ENCODE peak calls at places on chromosomes 7 and 10, in five cellular contexts. D is IMR-90, Z is sigmoid colon, U is tibial artery, G is neural progenitor cell. T is an unnamed sample. For H3K36me3, the result is how much of the 10 kb centered on the place peaks cover.

GRCh38 chr10:18162021-18162631 is 21.9 kb downstream of the CACNB2 start:
- DNase-seq in D (no peak), Z (no peak), U (no peak), G (no peak), T (no peak)

GRCh38 chr10:49117366-49117905 is 2.1 kb upstream of the VSTM4 start:
- DNase-seq in D (no peak), Z (no peak), U (no peak), G (no peak), T (no peak)

GRCh38 chr7:21939136-21939857 is 6.4 kb downstream of the CDCA7L start:
- DNase-seq in D (no peak), Z (no peak), U (no peak), G (no peak), T (no peak)

GRCh38 chr10:60708666-60709065 is 69.6 kb upstream of the CDK1 start:
- DNase-seq in D (no peak), Z (no peak), U (no peak), G (no peak), T (no peak)

GRCh38 chr10:119274519-119275045 is 67.2 kb downstream of the GRK5 start:
- DNase-seq in D (no peak), Z (no peak), U (no peak), G (no peak), T (no peak)

GRCh38 chr7:92614586-92615237 is 24.5 kb upstream of the FAM133B start:
- DNase-seq in D (peak), Z (no peak), U (no peak), G (no peak), T (no peak)

GRCh38 chr10:113780681-113781250 is 29.3 kb downstream of the PLEKHS1 start:
- DNase-seq in D (no peak), Z (no peak), U (no peak), G (no peak), T (no peak)

GRCh38 chr7:37853468-37853867 is 5.1 kb downstream of the NME8 start:
- DNase-seq in D (no peak), Z (no peak), U (no peak), G (no peak), T (no peak)

GRCh38 chr10:123013456-123014419 is 4.9 kb downstream of the ACADSB start:
- DNase-seq in D (no peak), Z (no peak), U (no peak), G (no peak), T (no peak)

DNA sequence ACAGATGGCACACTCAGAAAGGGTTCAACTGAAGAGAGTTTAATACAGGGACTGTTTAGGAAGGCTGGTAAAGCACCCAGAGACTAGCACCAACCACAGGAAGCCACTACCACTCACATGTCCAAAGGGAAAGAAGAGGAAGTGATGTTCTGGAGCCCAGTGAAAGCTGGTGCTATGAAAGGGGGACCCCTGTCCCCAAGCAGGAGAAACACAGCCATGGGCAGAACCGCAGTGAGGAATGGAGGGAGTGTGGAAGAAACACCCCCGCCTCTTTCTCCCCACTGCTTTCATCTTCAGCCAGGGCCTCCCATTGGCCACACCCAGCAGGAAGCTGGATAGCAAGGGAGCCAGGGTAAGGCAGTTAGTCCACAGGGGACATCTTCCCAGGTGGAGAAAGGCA is 3.2 kb upstream of the VSIR start:
- DNase-seq in D (no peak), Z (no peak), U (no peak), G (no peak), T (no peak)
- TF ChIP-seq CTCF in D (no peak), Z (no peak), U (no peak), G (no peak), T (no peak)

GRCh38 chr10:26939290-26939956 is 78.7 kb upstream of the ABI1 start:
- DNase-seq in D (no peak), Z (no peak), U (no peak), G (no peak), T (no peak)

GRCh38 chr10:26939957-26940354 is 79.2 kb upstream of the ABI1 start:
- DNase-seq in D (no peak), Z (no peak), U (no peak), G (no peak), T (no peak)

GRCh38 chr10:26938578-26938977 is 77.8 kb upstream of the ABI1 start:
- DNase-seq in D (no peak), Z (no peak), U (no peak), G (no peak), T (no peak)

GRCh38 chr10:26937371-26937770 is 76.6 kb upstream of the ABI1 start:
- DNase-seq in D (no peak), Z (no peak), U (no peak), G (no peak), T (no peak)
- H3K36me3 ChIP-seq in D (under half), Z (under half), U (under half), G (under half), T (under half)

GRCh38 chr7:130895006-130895750 is 161.2 kb upstream of the KLF14 start:
- DNase-seq in D (no peak), Z (no peak), U (no peak), G (no peak), T (no peak)
- H3K27ac ChIP-seq in D (peak), Z (peak), U (peak), G (no peak), T (peak)

DNA sequence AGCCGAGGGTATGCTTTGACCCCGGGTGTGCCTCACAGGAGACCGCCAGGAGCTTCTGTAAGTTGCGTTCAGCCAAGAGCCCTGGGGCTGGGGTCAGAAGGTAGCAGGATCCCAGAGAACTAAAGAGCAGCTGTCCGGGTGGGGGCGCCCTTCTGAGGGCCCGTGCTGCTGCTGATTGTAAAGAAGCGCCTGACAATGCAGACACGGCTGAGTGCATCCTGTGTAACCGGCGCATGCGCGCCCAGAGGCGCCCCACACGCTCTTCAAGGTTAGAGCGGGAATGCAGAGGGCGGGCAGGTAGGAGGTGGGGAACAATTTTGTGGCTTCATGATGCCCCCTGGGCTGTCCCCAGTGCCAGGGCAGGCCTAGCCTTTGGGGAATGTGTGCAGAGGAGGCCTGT is 210.2 kb upstream of the CTBP2 start:
- DNase-seq in D (no peak), Z (no peak), U (no peak), G (peak), T (no peak)
- TF ChIP-seq CTCF in D (no peak), Z (no peak), U (no peak), G (peak), T (peak)

GRCh38 chr7:44674381-44674780 is 68.0 kb downstream of the OGDH start:
- DNase-seq in D (no peak), Z (no peak), U (peak), G (no peak), T (no peak)

GRCh38 chr7:44681645-44682044 is 67.0 kb upstream of the ZMIZ2 start:
- DNase-seq in D (no peak), Z (no peak), U (peak), G (no peak), T (no peak)

GRCh38 chr7:44678096-44678467 is 70.6 kb upstream of the ZMIZ2 start:
- DNase-seq in D (peak), Z (no peak), U (peak), G (no peak), T (no peak)

GRCh38 chr7:44676776-44677175 is 70.3 kb downstream of the OGDH start:
- DNase-seq in D (no peak), Z (no peak), U (peak), G (no peak), T (no peak)

DNA sequence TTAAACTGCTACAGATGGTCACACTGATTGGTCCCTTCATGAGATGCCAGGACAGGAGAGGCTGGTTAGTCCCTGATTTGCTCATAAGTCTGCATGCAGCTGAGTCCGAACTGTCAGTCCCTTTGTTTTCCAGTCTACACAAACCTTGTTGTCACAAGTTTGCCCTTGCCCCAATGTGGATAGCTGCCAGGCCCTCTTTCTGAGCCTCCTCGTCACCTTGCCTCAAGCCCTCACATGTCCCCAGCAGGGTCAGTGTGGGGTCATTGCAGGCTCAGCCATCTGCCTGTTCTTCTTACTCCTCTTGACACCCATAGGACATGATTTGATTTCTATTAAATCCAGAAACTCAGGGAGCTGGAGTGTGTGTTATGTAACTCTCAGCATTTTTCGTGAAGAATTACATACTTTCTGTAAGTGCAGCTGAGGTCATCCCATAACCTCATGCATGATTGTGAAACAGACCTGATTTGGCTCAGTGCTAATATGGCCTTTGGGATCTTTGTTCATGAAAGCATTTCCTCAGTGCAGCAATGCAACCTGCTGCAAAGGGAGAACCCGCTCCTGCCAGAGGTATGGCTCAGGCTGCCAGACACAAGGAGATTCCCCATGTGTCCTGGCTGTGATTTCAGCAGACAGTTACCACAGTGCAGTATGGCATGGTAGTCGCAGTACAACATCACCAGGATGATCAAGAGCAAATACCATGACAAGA is 70.0 kb upstream of the ZMIZ2 start:
- DNase-seq in D (peak), Z (no peak), U (peak), G (no peak), T (peak)
- H3K36me3 ChIP-seq in D (under half), Z (half or more), U (half or more), G (under half), T (under half)

GRCh38 chr10:75207868-75208167 is 2.8 kb upstream of the VDAC2 start:
- DNase-seq in D (no peak), Z (no peak), U (no peak), G (no peak), T (no peak)

GRCh38 chr10:75210193-75211006 is at the start of gene VDAC2:
- DNase-seq in D (peak), Z (peak), U (peak), G (peak), T (peak)

GRCh38 chr10:75209325-75210192 is 1.0 kb upstream of the VDAC2 start:
- DNase-seq in D (peak), Z (peak), U (peak), G (no peak), T (peak)

GRCh38 chr10:75207079-75207867 is 3.3 kb upstream of the VDAC2 start:
- DNase-seq in D (no peak), Z (peak), U (peak), G (no peak), T (no peak)

GRCh38 chr10:75208177-75208576 is 2.4 kb upstream of the VDAC2 start:
- DNase-seq in D (peak), Z (peak), U (no peak), G (no peak), T (peak)
- H3K27ac ChIP-seq in D (peak), Z (peak), U (peak), G (no peak), T (no peak)

DNA sequence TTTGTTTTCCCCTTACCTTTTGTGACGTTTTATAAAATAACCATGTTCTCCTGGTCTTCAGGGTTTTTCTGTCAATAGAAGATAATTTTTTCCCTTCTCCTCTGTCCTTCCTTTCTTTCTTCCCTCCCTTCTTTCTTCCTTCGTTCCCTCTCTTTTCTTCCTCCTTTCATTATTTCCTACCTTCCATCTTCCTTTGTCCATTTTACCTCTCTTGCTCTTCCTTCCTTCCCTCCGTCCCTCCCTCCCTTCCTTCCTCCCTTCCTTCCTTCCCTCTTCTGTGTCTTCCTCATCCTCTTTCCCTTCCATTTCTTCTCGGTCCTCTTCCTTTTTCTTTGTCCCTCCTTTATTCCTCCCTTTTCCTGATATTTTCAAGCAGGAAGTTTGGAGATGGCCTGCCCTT is 128.2 kb downstream of the TEX36 start:
- DNase-seq in D (no peak), Z (no peak), U (no peak), G (no peak), T (no peak)
- TF ChIP-seq CTCF in D (no peak), Z (no peak), U (no peak), G (no peak), T (no peak)

DNA sequence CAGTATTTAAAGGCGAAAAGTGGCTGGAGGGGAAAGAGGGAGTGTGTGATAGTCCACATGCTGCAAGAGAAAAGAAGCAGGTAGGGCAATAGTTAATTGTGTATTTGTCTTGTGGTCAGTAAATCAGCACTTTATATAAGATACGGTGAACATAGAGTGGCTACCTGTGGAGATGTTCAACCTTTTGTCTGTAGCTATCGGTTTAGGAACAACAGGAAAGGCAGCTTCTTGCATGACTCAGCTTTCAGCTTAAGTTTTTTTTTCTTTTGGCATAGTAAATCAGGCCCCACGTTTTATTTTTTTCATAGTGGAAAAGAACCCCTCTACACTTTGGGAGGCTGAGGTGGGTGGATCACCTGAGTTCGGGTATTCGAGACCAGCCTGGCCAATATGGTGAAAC is 14.2 kb upstream of the MTPN start:
- DNase-seq in D (no peak), Z (no peak), U (no peak), G (no peak), T (no peak)
- H3K36me3 ChIP-seq in D (under half), Z (under half), U (under half), G (under half), T (under half)

DNA sequence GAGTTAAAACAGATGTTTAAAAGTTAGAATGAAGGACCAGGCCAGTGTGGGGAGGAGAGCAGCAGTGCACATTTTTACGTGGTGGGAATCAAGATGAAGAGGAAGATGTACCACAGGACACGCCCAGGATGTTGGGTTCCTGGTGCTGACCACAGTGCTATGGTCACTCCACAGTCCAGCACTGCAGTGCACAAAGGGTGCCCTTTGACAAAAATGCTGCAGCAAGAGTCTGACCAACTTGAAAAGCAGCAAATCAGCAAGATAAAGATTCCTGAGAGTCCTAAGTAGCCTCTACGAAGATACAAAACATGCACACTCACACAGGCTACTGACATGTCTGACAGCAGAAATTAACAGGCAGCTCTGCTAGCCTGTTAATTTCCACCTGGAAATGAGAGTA is 107.1 kb downstream of the PIP4K2A start:
- DNase-seq in D (no peak), Z (no peak), U (no peak), G (no peak), T (no peak)
- H3K27ac ChIP-seq in D (no peak), Z (no peak), U (no peak), G (no peak), T (no peak)

GRCh38 chr7:70042533-70042932 is 444.3 kb downstream of the AUTS2 start:
- DNase-seq in D (no peak), Z (no peak), U (no peak), G (no peak), T (no peak)
- TF ChIP-seq CTCF in D (no peak), Z (peak), U (no peak), G (peak), T (no peak)

T was measured in brain microvascular endothelial cell.